ENCODE peak calls at places on chromosomes 7 and 10, in nine cellular contexts. C is naive thymus-derived CD4-positive, alpha-beta T cell; S is heart left ventricle; O is T47D; R is stomach; L is T-helper 2 cell; E is cardiac septum; B is NCI-H2081; Q is neural progenitor cell. V is an unnamed sample.

GRCh38 chr7:47266131-47266706 is 315.7 kb downstream of the TNS3 start:
- DNase-seq in B (peak; percentile 60), S (no peak), E (no peak), Q (peak; percentile 79), R (peak; percentile 63), L (no peak), C (no peak), O (peak; percentile 54), V (peak; percentile 45)

GRCh38 chr10:132545659-132546367 is 8.2 kb downstream of the INPP5A start:
- DNase-seq in Q (no peak), C (no peak), R (no peak), E (no peak), O (no peak), B (no peak), S (peak; percentile 61), L (no peak), V (no peak)

GRCh38 chr7:134920026-134920758 is 66.1 kb upstream of the AGBL3 start:
- DNase-seq in Q (no peak), O (no peak), C (no peak), B (no peak), S (no peak), L (no peak), E (no peak), R (no peak), V (no peak)

GRCh38 chr10:92103376-92104084 is 180.0 kb downstream of the BTAF1 start:
- DNase-seq in E (no peak), S (no peak), L (no peak), R (no peak), C (no peak), B (no peak), O (no peak), Q (no peak), V (peak; percentile 6)

GRCh38 chr10:822661-823367 is 108.7 kb downstream of the LARP4B start:
- DNase-seq in R (no peak), C (no peak), L (no peak), B (no peak), E (no peak), O (no peak), S (no peak), Q (no peak), V (no peak)

GRCh38 chr10:97086530-97086929 is 99.2 kb downstream of the SLIT1 start:
- DNase-seq in O (no peak), C (no peak), E (no peak), L (no peak), S (no peak), B (no peak), R (no peak), Q (no peak), V (no peak)

GRCh38 chr7:127582361-127582760 is 3.0 kb downstream of the GCC1 start:
- DNase-seq in Q (no peak), B (no peak), S (peak; percentile 88), E (no peak), L (no peak), C (no peak), R (peak; percentile 60), O (no peak), V (no peak)

GRCh38 chr7:140342732-140343514 is 55.4 kb downstream of the SLC37A3 start:
- DNase-seq in O (peak; percentile 18), B (peak; percentile 50), S (no peak), C (no peak), E (no peak), L (no peak), R (peak; percentile 31), Q (peak; percentile 64), V (peak; percentile 32)

GRCh38 chr7:110909102-110909501 is 181.8 kb upstream of the LRRN3 start:
- DNase-seq in R (no peak), L (no peak), E (no peak), C (no peak), B (no peak), S (no peak), O (no peak), Q (no peak), V (no peak)

GRCh38 chr10:122051609-122052385 is 62.8 kb downstream of the TACC2 start:
- DNase-seq in Q (peak; percentile 77), B (no peak), E (no peak), S (no peak), O (no peak), C (no peak), R (peak; percentile 77), L (no peak), V (peak; percentile 78)

GRCh38 chr7:2645274-2645868 is 13.6 kb downstream of the TTYH3 start:
- DNase-seq in O (no peak), Q (no peak), L (peak; percentile 49), C (no peak), E (no peak), R (no peak), B (no peak), S (peak; percentile 68), V (no peak)

GRCh38 chr10:80324086-80324485 is 32.5 kb downstream of the DYDC1 start:
- DNase-seq in E (no peak), B (no peak), L (no peak), O (no peak), S (no peak), Q (no peak), R (no peak), C (no peak), V (peak; percentile 50)

GRCh38 chr10:131224106-131224505 is 87.4 kb downstream of the TCERG1L start:
- DNase-seq in R (no peak), Q (no peak), E (no peak), L (no peak), B (no peak), C (no peak), O (no peak), S (peak; percentile 38), V (no peak)

GRCh38 chr7:35729061-35729783 is 34.3 kb upstream of the HERPUD2 start:
- DNase-seq in E (no peak), S (no peak), R (no peak), L (peak; percentile 85), Q (no peak), O (no peak), C (no peak), B (no peak), V (no peak)

GRCh38 chr7:19989906-19990305 is 216.5 kb upstream of the TMEM196 start:
- DNase-seq in E (no peak), B (no peak), L (no peak), Q (no peak), O (no peak), C (no peak), R (no peak), S (no peak), V (no peak)